ENCODE peak calls at places on chromosomes 12 and 14, in six cellular contexts. P is mammary epithelial cell; J is astrocyte; Q is cardiac muscle cell; B is PC-3; R is CD8-positive, alpha-beta T cell. X is an unnamed sample.

GRCh38 chr12:93736640-93737178 is 59.5 kb downstream of the CRADD start:
- DNase-seq in P (no peak), J (no peak), Q (no peak), B (no peak), R (no peak), X (no peak)

GRCh38 chr14:95063391-95063790 is 93.9 kb downstream of the DICER1 start:
- DNase-seq in P (no peak), J (no peak), Q (no peak), B (no peak), R (no peak), X (no peak)

GRCh38 chr14:100274250-100274649 is 32.0 kb downstream of the SLC25A29 start:
- DNase-seq in P (no peak), J (no peak), Q (no peak), B (no peak), R (no peak), X (no peak)

GRCh38 chr14:33589334-33589733 is 361.5 kb downstream of the EGLN3 start:
- DNase-seq in P (peak; percentile 97), J (peak; percentile 98), Q (no peak), B (peak; percentile 98), R (no peak), X (no peak)

GRCh38 chr12:82665142-82665923 is 21.4 kb upstream of the TMTC2 start:
- DNase-seq in P (no peak), J (no peak), Q (no peak), B (no peak), R (no peak), X (no peak)

GRCh38 chr14:37931998-37932397 is 275.7 kb upstream of the SSTR1 start:
- DNase-seq in P (no peak), J (no peak), Q (no peak), B (no peak), R (no peak), X (no peak)

GRCh38 chr14:104775073-104775489 is 20.5 kb downstream of the AKT1 start:
- DNase-seq in P (no peak), J (no peak), Q (no peak), B (no peak), R (no peak), X (no peak)

GRCh38 chr12:109433618-109434017 is 43.5 kb downstream of the KCTD10 start:
- DNase-seq in P (no peak), J (no peak), Q (peak; percentile 30), B (no peak), R (no peak), X (no peak)

GRCh38 chr12:78959556-78959955 is 95.0 kb downstream of the SYT1 start:
- DNase-seq in P (no peak), J (no peak), Q (no peak), B (no peak), R (no peak), X (no peak)

GRCh38 chr14:75454963-75455546 is 27.2 kb downstream of the JDP2 start:
- DNase-seq in P (peak; percentile 20), J (peak; percentile 40), Q (peak; percentile 46), B (peak; percentile 12), R (no peak), X (no peak)

GRCh38 chr14:99755629-99756603 is 37.3 kb upstream of the EML1 start:
- DNase-seq in P (peak; percentile 56), J (peak; percentile 90), Q (no peak), B (peak; percentile 86), R (no peak), X (no peak)

GRCh38 chr12:34186492-34186891 is 164.2 kb downstream of the ALG10 start:
- DNase-seq in P (no peak), J (no peak), Q (no peak), B (peak; percentile 33), R (no peak), X (no peak)

DNA sequence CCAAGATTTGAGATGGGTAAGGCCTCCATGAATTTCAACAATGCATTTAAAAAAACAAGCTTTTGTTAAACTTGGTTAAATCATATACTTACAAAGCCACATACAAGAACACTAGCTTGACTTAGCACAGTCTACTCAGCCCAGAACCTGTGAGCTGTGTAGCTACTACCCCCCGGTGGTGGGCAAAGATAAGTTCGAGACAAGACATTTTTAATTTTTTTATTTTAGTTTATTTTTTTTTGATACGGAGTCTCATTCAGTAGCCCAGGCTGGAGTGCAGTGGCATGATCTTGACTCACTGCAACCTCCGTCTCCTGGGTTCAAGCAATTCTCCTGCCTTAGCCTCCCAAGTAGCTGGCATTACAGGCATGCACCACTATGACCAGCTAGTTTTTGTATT is 3.7 kb upstream of the NECAP1 start:
- DNase-seq in P (peak; percentile 37), J (peak; percentile 58), Q (peak; percentile 57), B (peak; percentile 29), R (peak; percentile 84), X (peak; percentile 66)
- H3K4me1 ChIP-seq in P (peaks cover 24% of the 10 kb centered on the region), J (peaks cover 18% of the 10 kb centered on the region), Q (peaks cover 5% of the 10 kb centered on the region), B (peaks cover 29% of the 10 kb centered on the region), R (peaks cover 26% of the 10 kb centered on the region), X (peaks cover 21% of the 10 kb centered on the region)

GRCh38 chr14:70660967-70661871 is 19.5 kb downstream of the TTC9 start:
- DNase-seq in P (no peak), J (no peak), Q (no peak), B (no peak), R (peak; percentile 65), X (peak; percentile 82)
- H3K4me1 ChIP-seq in P (peaks cover 30% of the 10 kb centered on the region), J (no peaks in the 10 kb centered on the region), Q (no peaks in the 10 kb centered on the region), B (peaks cover 24% of the 10 kb centered on the region), R (peaks cover 87% of the 10 kb centered on the region), X (peaks cover 100% of the 10 kb centered on the region)

DNA sequence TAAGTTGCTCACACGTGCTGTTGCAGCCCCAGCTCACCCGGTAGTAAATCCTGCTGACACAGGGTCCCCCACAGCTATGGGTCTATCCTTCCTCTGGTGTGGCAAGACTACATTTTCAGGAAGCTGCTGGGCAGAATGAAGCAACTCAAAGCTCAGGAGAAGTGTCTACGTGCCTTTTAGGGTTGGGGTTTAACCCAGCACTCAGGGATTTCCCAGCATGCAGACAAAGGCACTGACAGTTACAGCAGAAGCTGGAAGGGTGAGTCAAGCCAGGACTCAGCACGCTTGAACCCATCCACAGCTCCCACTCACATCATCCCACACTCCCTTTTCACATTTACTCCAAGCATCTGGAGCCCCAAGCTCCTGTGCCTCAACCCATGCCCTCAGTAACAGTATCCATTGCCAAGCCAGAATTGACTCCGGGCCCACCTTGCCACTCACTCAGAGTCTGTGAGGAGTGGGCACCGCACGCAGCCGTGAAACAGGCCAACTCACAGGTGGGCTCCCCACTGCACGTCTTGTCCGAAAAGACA is 59.7 kb downstream of the ZFP36L1 start:
- DNase-seq in P (peak; percentile 48), J (no peak), Q (no peak), B (no peak), R (no peak), X (no peak)
- H3K4me1 ChIP-seq in P (peaks cover 7% of the 10 kb centered on the region), J (peaks cover 4% of the 10 kb centered on the region), Q (peaks cover 74% of the 10 kb centered on the region), B (no peaks in the 10 kb centered on the region), R (peaks cover 21% of the 10 kb centered on the region), X (peaks cover 43% of the 10 kb centered on the region)

GRCh38 chr12:49236423-49236822 is 28.5 kb upstream of the TUBA1C start:
- DNase-seq in P (no peak), J (no peak), Q (no peak), B (peak; percentile 35), R (no peak), X (no peak)
- H3K4me1 ChIP-seq in P (no peaks in the 10 kb centered on the region), J (peaks cover 31% of the 10 kb centered on the region), Q (peaks cover 26% of the 10 kb centered on the region), B (peaks cover 4% of the 10 kb centered on the region), R (peaks cover 8% of the 10 kb centered on the region), X (peaks cover 4% of the 10 kb centered on the region)

GRCh38 chr12:55718020-55718419 is 2.2 kb upstream of the RDH5 start:
- DNase-seq in P (no peak), J (peak; percentile 39), Q (no peak), B (no peak), R (no peak), X (no peak)
- H3K4me1 ChIP-seq in P (peaks cover 65% of the 10 kb centered on the region), J (peaks cover 68% of the 10 kb centered on the region), Q (peaks cover 6% of the 10 kb centered on the region), B (peaks cover 72% of the 10 kb centered on the region), R (peaks cover 23% of the 10 kb centered on the region), X (peaks cover 28% of the 10 kb centered on the region)

GRCh38 chr12:49055978-49056754 is 4.4 kb downstream of the KMT2D start:
- DNase-seq in P (peak; percentile 63), J (peak; percentile 59), Q (peak; percentile 56), B (peak; percentile 64), R (peak; percentile 53), X (peak; percentile 82)
- H3K4me1 ChIP-seq in P (peaks cover 24% of the 10 kb centered on the region), J (peaks cover 37% of the 10 kb centered on the region), Q (peaks cover 26% of the 10 kb centered on the region), B (peaks cover 23% of the 10 kb centered on the region), R (peaks cover 51% of the 10 kb centered on the region), X (peaks cover 25% of the 10 kb centered on the region)